ENCODE peak calls at places on chromosomes 6 and 20, in nine cellular contexts. O is RWPE2; W is naive thymus-derived CD4-positive, alpha-beta T cell; N is heart right ventricle; Z is left lung; D is lower lobe of right lung; H is HCT116; K is right cardiac atrium; Q is pancreas. X is an unnamed sample.

GRCh38 chr6:142878407-142878806 is 66.6 kb downstream of the HIVEP2 start:
- ATAC-seq in O (no peak), W (no peak), N (peak; percentile 30), Z (no peak), D (no peak), H (no peak), K (peak; percentile 87), Q (no peak), X (peak; percentile 42)

GRCh38 chr6:146943673-146944072 is 260.5 kb upstream of the STXBP5 start:
- ATAC-seq in O (no peak), W (no peak), N (no peak), Z (no peak), D (no peak), H (no peak), K (no peak), Q (no peak), X (no peak)

GRCh38 chr6:74213995-74214394 is 518.0 kb downstream of the CD109 start:
- ATAC-seq in O (peak; percentile 76), W (no peak), N (no peak), Z (no peak), D (no peak), H (no peak), K (no peak), Q (no peak), X (no peak)

GRCh38 chr6:170296746-170297576 is 6.1 kb upstream of the DLL1 start:
- ATAC-seq in O (no peak), W (no peak), N (no peak), Z (no peak), D (no peak), H (no peak), K (no peak), Q (peak; percentile 58), X (no peak)

GRCh38 chr6:44041461-44042260 is 85.6 kb downstream of the MRPL14 start:
- ATAC-seq in O (peak; percentile 82), W (no peak), N (no peak), Z (peak; percentile 28), D (no peak), H (peak; percentile 74), K (no peak), Q (peak; percentile 40), X (peak; percentile 80)

GRCh38 chr6:13437597-13437996 is 49.8 kb downstream of the GFOD1 start:
- ATAC-seq in O (no peak), W (no peak), N (no peak), Z (no peak), D (no peak), H (no peak), K (no peak), Q (no peak), X (no peak)

GRCh38 chr6:2259002-2259494 is 13.6 kb upstream of the GMDS start:
- ATAC-seq in O (no peak), W (no peak), N (no peak), Z (no peak), D (no peak), H (no peak), K (no peak), Q (peak; percentile 90), X (no peak)

GRCh38 chr6:15351631-15352030 is 105.8 kb downstream of the JARID2 start:
- ATAC-seq in O (peak; percentile 69), W (peak; percentile 39), N (peak; percentile 88), Z (peak; percentile 88), D (peak; percentile 87), H (no peak), K (peak; percentile 96), Q (peak; percentile 38), X (peak; percentile 78)

GRCh38 chr20:45592574-45593189 is 13.6 kb upstream of the WFDC8 start:
- ATAC-seq in O (peak; percentile 72), W (peak; percentile 65), N (no peak), Z (peak; percentile 63), D (no peak), H (peak; percentile 93), K (no peak), Q (peak; percentile 65), X (no peak)

GRCh38 chr6:52724041-52724405 is 39.3 kb downstream of the GSTA2 start:
- ATAC-seq in O (no peak), W (no peak), N (peak; percentile 51), Z (peak; percentile 20), D (no peak), H (no peak), K (peak; percentile 86), Q (peak; percentile 24), X (peak; percentile 63)

GRCh38 chr20:61057313-61058171 is 194.5 kb upstream of the CDH4 start:
- ATAC-seq in O (peak; percentile 7), W (no peak), N (no peak), Z (no peak), D (no peak), H (no peak), K (no peak), Q (no peak), X (no peak)

DNA sequence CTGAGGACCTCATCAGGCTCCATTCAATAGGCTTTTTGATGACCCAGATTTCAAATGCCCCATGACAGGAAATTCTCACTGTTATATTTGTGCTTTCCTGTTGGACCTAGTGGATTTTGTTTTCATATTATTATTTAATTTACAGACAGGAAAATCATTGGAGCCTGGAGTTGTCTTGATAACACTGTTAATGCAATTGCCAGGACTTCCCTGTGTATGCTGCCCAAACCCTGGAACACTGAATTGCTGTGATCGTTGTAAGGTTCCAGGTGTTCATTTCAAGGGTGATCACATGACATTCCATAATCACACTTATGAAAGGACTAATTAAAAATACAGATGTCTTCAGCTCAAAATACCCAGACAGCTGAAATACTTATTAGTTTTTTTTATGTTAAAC is 783.2 kb downstream of the DHX35 start:
- ATAC-seq in O (no peak), W (no peak), N (peak; percentile 92), Z (no peak), D (no peak), H (no peak), K (no peak), Q (no peak), X (no peak)
- H3K9me3 ChIP-seq in O (peaks cover 5% of the 10 kb centered on the region), W (no peaks in the 10 kb centered on the region), N (peaks cover 29% of the 10 kb centered on the region), Z (no peaks in the 10 kb centered on the region), D (peaks cover 10% of the 10 kb centered on the region), H (no peaks in the 10 kb centered on the region), K (no peaks in the 10 kb centered on the region), Q (no peaks in the 10 kb centered on the region), X (peaks cover 12% of the 10 kb centered on the region)

DNA sequence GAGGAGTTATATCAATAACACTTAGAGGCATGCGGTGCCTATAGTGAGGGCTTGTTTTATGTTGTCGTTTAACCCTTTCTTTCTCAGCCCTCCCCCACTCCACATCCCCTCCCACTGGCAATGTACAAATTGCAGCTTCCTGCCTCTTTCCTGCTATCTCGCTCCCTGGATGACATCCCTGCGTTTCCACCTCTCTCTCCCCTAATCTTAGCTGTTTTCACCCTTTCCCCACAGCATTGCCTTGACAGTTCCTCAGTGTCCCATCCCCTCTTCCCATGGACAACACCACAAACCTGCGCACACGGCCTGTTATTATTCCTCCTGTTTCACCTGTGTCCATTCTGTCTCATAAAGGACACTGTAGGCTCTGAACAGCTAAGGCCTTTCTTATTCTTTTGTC is 34.5 kb downstream of the MYB start:
- ATAC-seq in O (no peak), W (no peak), N (no peak), Z (no peak), D (no peak), H (no peak), K (no peak), Q (no peak), X (no peak)
- H3K27ac ChIP-seq in O (no peak overlapping the region), W (no peak overlapping the region), N (no peak overlapping the region), Z (no peak overlapping the region), D (no peak overlapping the region), H (no peak overlapping the region), K (no peak overlapping the region), Q (no peak overlapping the region), X (no peak overlapping the region)

DNA sequence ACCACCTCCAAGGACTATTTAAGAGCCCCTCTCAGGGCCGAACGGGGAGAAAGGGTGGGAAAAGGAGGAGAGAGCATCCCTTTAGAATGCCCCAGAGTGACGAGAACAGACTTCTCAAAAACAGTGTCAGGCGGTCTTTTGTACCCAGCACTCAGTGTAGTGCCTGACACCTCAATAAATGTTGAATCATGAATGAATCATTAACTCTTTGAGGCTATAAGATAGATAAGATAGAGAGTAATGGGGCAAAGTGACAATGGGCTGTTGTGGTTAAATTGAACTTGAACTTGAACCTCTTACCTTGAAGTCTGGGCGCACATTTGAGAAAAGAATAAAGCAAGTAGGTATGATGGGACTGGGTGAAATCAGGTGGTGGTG is 7.4 kb downstream of the TCF21 start:
- ATAC-seq in O (no peak), W (no peak), N (no peak), Z (no peak), D (no peak), H (peak; percentile 33), K (no peak), Q (no peak), X (no peak)
- H3K27me3 ChIP-seq in O (peaks cover 68% of the 10 kb centered on the region), W (peaks cover 10% of the 10 kb centered on the region), N (peaks cover 87% of the 10 kb centered on the region), Z (peaks cover 95% of the 10 kb centered on the region), D (peaks cover 70% of the 10 kb centered on the region), H (peaks cover 24% of the 10 kb centered on the region), K (no peaks in the 10 kb centered on the region), Q (peaks cover 40% of the 10 kb centered on the region), X (peaks cover 59% of the 10 kb centered on the region)

GRCh38 chr6:6320901-6321300 is 439 bp upstream of the F13A1 start:
- ATAC-seq in O (peak; percentile 87), W (no peak), N (no peak), Z (no peak), D (no peak), H (no peak), K (no peak), Q (no peak), X (no peak)
- H3K9me3 ChIP-seq in O (no peaks in the 10 kb centered on the region), W (no peaks in the 10 kb centered on the region), N (no peaks in the 10 kb centered on the region), Z (no peaks in the 10 kb centered on the region), D (no peaks in the 10 kb centered on the region), H (no peaks in the 10 kb centered on the region), K (no peaks in the 10 kb centered on the region), Q (no peaks in the 10 kb centered on the region), X (no peaks in the 10 kb centered on the region)

GRCh38 chr6:49951926-49952325 is 12.0 kb downstream of the DEFB114 start:
- ATAC-seq in O (no peak), W (no peak), N (no peak), Z (no peak), D (no peak), H (no peak), K (no peak), Q (no peak), X (no peak)

GRCh38 chr6:49955847-49956246 is 8.1 kb downstream of the DEFB114 start:
- ATAC-seq in O (no peak), W (no peak), N (no peak), Z (no peak), D (no peak), H (no peak), K (no peak), Q (no peak), X (no peak)

GRCh38 chr6:49949062-49949461 is 14.9 kb downstream of the DEFB114 start:
- ATAC-seq in O (no peak), W (no peak), N (no peak), Z (no peak), D (no peak), H (no peak), K (no peak), Q (no peak), X (no peak)

GRCh38 chr6:49946835-49947234 is 17.1 kb downstream of the DEFB114 start:
- ATAC-seq in O (no peak), W (no peak), N (no peak), Z (no peak), D (no peak), H (no peak), K (no peak), Q (no peak), X (no peak)

DNA sequence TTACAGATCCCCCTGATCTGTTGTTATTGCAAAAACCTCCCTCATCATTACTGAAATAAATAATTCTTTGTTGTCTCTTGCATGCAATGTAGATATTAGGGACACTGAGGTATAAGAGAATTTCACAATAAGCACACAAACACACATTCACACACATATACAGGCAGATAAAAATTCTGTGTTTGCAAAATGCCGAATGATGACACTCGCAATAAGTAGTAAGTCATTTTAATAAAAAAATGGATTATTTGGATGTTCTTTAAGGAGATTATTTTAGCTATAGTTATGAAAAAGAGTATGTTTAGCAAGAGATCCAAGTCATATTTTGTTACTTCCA is 13.6 kb downstream of the DEFB114 start:
- ATAC-seq in O (no peak), W (no peak), N (no peak), Z (no peak), D (no peak), H (no peak), K (no peak), Q (no peak), X (no peak)
- H3K27ac ChIP-seq in O (no peak overlapping the region), W (no peak overlapping the region), N (no peak overlapping the region), Z (no peak overlapping the region), D (no peak overlapping the region), H (no peak overlapping the region), K (no peak overlapping the region), Q (no peak overlapping the region), X (no peak overlapping the region)